ENCODE peak calls at places on chromosomes 5 and 9, in five cellular contexts. Q is astrocyte, E is AG09309, B is fibroblast of lung, K is GM10248. Z is an unnamed sample.

GRCh38 chr5:80140496-80140895 is 105.3 kb downstream of the THBS4 start:
- DNase-seq in Q (no peak), E (no peak), B (no peak), K (no peak), Z (no peak)

GRCh38 chr5:140633081-140633471 is at the start of gene CD14:
- DNase-seq in Q (no peak), E (no peak), B (peak), K (no peak), Z (no peak)

GRCh38 chr5:140258016-140258415 is 44.9 kb downstream of the PFDN1 start:
- DNase-seq in Q (peak), E (no peak), B (peak), K (no peak), Z (no peak)

GRCh38 chr9:134459573-134459972 is 133.3 kb downstream of the RXRA start:
- DNase-seq in Q (no peak), E (no peak), B (no peak), K (no peak), Z (no peak)

GRCh38 chr5:146079695-146080361 is 25.5 kb downstream of the PLAC8L1 start:
- DNase-seq in Q (peak), E (peak), B (peak), K (no peak), Z (no peak)

GRCh38 chr5:52989781-52990530 is 804 bp downstream of the ITGA2 start:
- DNase-seq in Q (no peak), E (no peak), B (peak), K (peak), Z (peak)

GRCh38 chr5:6236858-6237481 is 141.4 kb downstream of the MED10 start:
- DNase-seq in Q (no peak), E (no peak), B (no peak), K (peak), Z (no peak)

GRCh38 chr5:82684659-82685058 is 392.5 kb downstream of the TMEM167A start:
- DNase-seq in Q (no peak), E (no peak), B (no peak), K (no peak), Z (no peak)

GRCh38 chr9:16281707-16282106 is 588.8 kb downstream of the BNC2 start:
- DNase-seq in Q (no peak), E (no peak), B (no peak), K (no peak), Z (no peak)

GRCh38 chr5:73318308-73318719 is 130.3 kb downstream of the FOXD1 start:
- DNase-seq in Q (peak), E (no peak), B (peak), K (no peak), Z (no peak)

GRCh38 chr5:62376064-62376463 is 27.6 kb downstream of the DIMT1 start:
- DNase-seq in Q (peak), E (no peak), B (peak), K (no peak), Z (no peak)

GRCh38 chr5:103667068-103667467 is 104.5 kb upstream of the NUDT12 start:
- DNase-seq in Q (peak), E (no peak), B (peak), K (no peak), Z (no peak)

GRCh38 chr5:136028782-136029742 is at the start of gene TGFBI:
- DNase-seq in Q (no peak), E (no peak), B (peak), K (peak), Z (peak)

GRCh38 chr9:17117372-17117771 is 17.5 kb upstream of the CNTLN start:
- DNase-seq in Q (no peak), E (no peak), B (no peak), K (no peak), Z (no peak)

GRCh38 chr5:10577371-10578291 is 13.8 kb downstream of the ANKRD33B start:
- DNase-seq in Q (no peak), E (no peak), B (no peak), K (no peak), Z (no peak)

GRCh38 chr5:10445352-10445751 is 3.7 kb downstream of the ROPN1L start:
- DNase-seq in Q (no peak), E (no peak), B (no peak), K (no peak), Z (no peak)

GRCh38 chr5:113162770-113163169 is 186.2 kb downstream of the DCP2 start:
- DNase-seq in Q (peak), E (no peak), B (peak), K (no peak), Z (no peak)

GRCh38 chr9:37540634-37541033 is 35.5 kb downstream of the FBXO10 start:
- DNase-seq in Q (no peak), E (no peak), B (no peak), K (no peak), Z (no peak)

GRCh38 chr9:90340421-90340820 is 302.2 kb downstream of the DIRAS2 start:
- DNase-seq in Q (peak), E (no peak), B (peak), K (no peak), Z (no peak)

GRCh38 chr5:65121880-65122436 is 353.2 kb downstream of the CWC27 start:
- DNase-seq in Q (peak), E (peak), B (peak), K (no peak), Z (no peak)

GRCh38 chr5:145396888-145397287 is 438.3 kb downstream of the PRELID2 start:
- DNase-seq in Q (no peak), E (no peak), B (no peak), K (no peak), Z (no peak)

GRCh38 chr5:126274819-126275218 is 148.4 kb upstream of the GRAMD2B start:
- DNase-seq in Q (no peak), E (no peak), B (no peak), K (no peak), Z (no peak)

GRCh38 chr9:91445135-91445534 is 21.5 kb upstream of the NFIL3 start:
- DNase-seq in Q (no peak), E (no peak), B (no peak), K (no peak), Z (no peak)

GRCh38 chr5:1523793-1524480 is at the start of gene LPCAT1:
- DNase-seq in Q (peak), E (no peak), B (peak), K (peak), Z (peak)

GRCh38 chr5:1513326-1514026 is 10.3 kb downstream of the LPCAT1 start:
- DNase-seq in Q (no peak), E (no peak), B (no peak), K (no peak), Z (no peak)

GRCh38 chr5:53405396-53405795 is 75.0 kb upstream of the FST start:
- DNase-seq in Q (no peak), E (no peak), B (peak), K (no peak), Z (no peak)

GRCh38 chr5:74063821-74064598 is 438.0 kb downstream of the ARHGEF28 start:
- DNase-seq in Q (peak), E (no peak), B (peak), K (no peak), Z (no peak)

GRCh38 chr5:83097582-83098265 is 20.4 kb downstream of the XRCC4 start:
- DNase-seq in Q (peak), E (no peak), B (peak), K (no peak), Z (no peak)

GRCh38 chr9:1890806-1891205 is 124.3 kb upstream of the SMARCA2 start:
- DNase-seq in Q (peak), E (no peak), B (no peak), K (no peak), Z (no peak)

GRCh38 chr5:170745481-170746061 is 38.0 kb upstream of the GABRP start:
- DNase-seq in Q (no peak), E (no peak), B (no peak), K (no peak), Z (peak)

GRCh38 chr9:72628191-72628590 is 106.8 kb downstream of the TMC1 start:
- DNase-seq in Q (no peak), E (peak), B (no peak), K (no peak), Z (no peak)

GRCh38 chr5:164175083-164175482 is 669.7 kb downstream of the MAT2B start:
- DNase-seq in Q (peak), E (no peak), B (peak), K (no peak), Z (no peak)

DNA sequence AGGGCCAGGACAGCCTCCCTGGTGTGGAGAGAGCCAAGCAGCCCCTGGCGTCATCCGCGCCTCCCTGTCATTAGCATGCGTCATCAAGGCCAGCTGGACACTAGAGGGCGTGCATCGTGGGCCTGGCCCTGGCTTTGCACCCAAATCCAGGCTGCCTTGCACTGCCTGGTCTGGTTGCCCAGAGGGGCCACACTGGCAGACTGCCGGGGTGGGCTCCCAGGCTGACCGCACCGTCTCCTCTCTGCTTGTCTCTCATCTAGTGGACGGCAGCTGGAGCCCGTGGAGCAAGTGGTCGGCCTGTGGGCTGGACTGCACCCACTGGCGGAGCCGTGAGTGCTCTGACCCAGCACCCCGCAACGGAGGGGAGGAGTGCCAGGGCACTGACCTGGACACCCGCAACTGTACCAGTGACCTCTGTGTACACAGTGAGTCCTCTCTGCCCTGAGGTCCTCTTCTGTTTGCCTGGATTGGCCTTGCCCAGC is 29.0 kb downstream of the HK3 start:
- DNase-seq in Q (peak), E (no peak), B (peak), K (no peak), Z (peak)
- TF ChIP-seq CTCF in Q (peak), E (peak), B (no peak), K (no peak), Z (no peak)

GRCh38 chr9:69549310-69550202 is 122.6 kb downstream of the APBA1 start:
- DNase-seq in Q (peak), E (peak), B (peak), K (peak), Z (peak)
- TF ChIP-seq CTCF in Q (peak), E (peak), B (peak), K (peak), Z (peak)

GRCh38 chr9:10045598-10045997 is 567.2 kb downstream of the PTPRD start:
- DNase-seq in Q (peak), E (no peak), B (peak), K (no peak), Z (no peak)
- TF ChIP-seq CTCF in Q (peak), E (no peak), B (no peak), K (no peak), Z (no peak)

DNA sequence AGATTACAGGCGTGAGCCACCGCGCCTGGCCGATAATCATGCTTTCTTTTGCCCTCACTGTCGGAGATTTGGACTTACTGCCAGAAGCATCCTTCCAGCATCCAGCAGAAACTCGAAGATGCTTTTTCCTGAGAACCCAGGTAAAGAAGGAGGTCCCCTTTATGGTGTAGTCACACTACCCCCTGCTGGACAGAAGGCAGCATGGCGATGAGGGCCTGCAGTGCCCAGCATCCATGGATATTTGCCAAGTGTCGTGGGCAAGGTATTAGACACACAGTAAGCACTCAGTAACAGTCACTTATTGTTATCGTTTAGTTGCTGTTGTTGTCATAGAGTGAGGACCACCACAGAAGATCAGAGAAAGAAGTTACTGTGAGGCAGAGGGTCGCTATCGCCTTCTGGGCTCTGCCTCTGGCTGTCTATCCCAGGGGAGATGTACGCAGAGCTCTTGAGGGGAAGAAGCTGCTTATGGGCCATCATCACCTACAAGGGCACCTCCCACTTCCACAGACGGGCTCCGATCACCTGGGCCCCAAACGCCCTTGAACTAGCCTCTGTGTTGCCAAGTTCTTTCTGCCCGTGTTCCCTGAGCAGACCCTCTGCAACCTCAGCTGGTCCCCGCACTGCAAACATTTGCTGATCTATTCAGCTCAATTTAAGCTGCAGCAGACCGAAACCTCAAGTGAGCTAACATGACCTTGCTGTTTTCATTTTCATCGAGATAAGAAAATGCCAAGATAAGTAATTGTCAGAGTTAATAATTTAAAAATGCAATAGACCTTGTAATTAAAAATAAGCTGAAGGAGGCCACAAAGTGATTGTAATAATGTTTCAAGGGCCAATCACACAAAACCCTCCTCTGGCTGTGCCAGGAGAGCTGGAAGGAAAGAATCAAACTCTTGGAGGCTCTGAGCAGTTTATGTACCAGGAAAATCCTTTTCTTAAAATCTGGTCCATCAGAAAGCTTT is 23.9 kb downstream of the C5orf15 start:
- DNase-seq in Q (peak), E (no peak), B (peak), K (peak), Z (peak)
- TF ChIP-seq CTCF in Q (peak), E (peak), B (peak), K (peak), Z (peak)

GRCh38 chr5:151283120-151283825 is 20.3 kb downstream of the SLC36A3 start:
- DNase-seq in Q (no peak), E (no peak), B (no peak), K (no peak), Z (no peak)

GRCh38 chr5:151286246-151286645 is 17.3 kb downstream of the SLC36A3 start:
- DNase-seq in Q (no peak), E (no peak), B (no peak), K (no peak), Z (no peak)

GRCh38 chr5:151285683-151286082 is 17.9 kb downstream of the SLC36A3 start:
- DNase-seq in Q (no peak), E (no peak), B (no peak), K (no peak), Z (no peak)

GRCh38 chr5:151281001-151281639 is 22.4 kb downstream of the SLC36A3 start:
- DNase-seq in Q (no peak), E (no peak), B (no peak), K (no peak), Z (no peak)

DNA sequence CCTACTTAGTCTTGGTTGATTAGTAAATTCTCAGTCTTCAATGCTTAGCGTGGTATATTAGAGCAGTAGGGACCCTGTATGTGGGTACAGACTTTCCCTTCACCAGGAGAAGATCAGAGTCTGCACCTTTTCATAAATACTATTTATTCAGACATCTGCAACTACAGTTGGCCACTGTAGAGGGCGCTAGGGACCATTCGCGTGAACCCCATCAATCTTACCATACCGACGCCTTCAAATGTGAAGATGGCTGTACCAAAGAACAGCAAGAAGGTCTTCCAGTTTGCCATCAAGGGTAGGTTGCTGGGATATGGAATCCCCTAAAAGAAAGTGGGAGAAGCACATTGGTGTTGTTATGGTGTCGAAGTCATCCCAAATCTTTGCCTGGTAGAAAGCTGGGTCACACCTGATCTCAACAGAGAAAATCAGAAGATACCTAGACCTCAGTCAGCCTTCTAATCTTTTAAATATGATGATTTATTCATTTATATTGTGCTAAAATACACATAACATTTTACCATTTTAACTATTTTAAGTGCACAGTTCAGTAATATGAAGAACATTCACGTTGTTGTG is 19.1 kb downstream of the SLC36A3 start:
- DNase-seq in Q (no peak), E (no peak), B (no peak), K (no peak), Z (peak)
- TF ChIP-seq CTCF in Q (peak), E (peak), B (no peak), K (peak), Z (peak)

DNA sequence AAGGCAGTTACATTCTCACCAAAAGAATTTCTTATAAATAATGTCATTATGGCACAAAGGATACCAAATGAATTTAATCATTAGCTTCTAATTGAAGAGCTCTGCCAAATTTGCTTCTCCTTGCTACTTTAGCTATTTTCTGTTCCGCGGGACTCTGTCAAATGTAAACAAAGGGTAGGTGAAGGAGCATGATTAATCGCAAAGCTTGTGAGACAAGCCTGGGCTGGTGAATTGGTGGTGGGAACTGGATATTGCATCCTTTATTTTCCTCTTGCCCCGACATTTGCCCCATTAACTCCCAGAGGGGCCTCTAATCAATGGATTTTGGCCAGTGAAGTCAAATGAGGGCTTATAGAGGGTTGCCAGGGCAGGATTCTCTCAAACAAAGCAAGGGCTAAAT is 234.2 kb upstream of the RFX3 start:
- DNase-seq in Q (peak), E (no peak), B (peak), K (no peak), Z (no peak)
- TF ChIP-seq CTCF in Q (peak), E (no peak), B (no peak), K (no peak), Z (no peak)

DNA sequence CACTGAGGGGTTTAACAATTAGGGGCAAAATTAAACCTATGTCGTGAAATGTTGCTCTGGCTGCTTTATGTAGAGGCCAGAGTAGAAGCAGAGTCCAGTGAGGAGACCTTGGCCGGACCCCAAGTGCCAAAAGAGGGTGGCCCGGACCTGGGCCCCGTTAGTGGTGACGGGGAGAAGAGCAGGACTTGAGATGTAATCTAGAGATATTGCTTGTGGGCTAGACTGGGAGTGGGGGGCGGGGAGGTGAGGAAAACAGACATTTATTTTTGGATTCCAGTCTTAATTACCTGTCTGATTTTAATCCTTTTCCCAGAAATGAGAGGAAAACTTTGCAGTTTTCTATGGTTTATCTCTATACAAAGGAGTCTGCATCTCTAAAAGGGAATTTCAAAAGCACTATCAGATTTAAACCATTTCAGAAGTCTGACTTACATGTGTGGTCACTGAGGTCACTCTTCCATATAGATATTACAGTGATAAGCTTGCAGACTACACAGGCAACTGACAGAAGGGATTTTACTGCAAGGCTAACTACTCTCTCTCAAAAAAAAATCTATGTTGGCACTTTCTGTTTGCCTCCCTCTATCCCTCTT is 108.1 kb downstream of the MED27 start:
- DNase-seq in Q (no peak), E (no peak), B (no peak), K (no peak), Z (no peak)
- TF ChIP-seq CTCF in Q (no peak), E (no peak), B (no peak), K (no peak), Z (no peak)

Z was measured in endothelial cell.